ENCODE peak calls at places on chromosome 5, in eight cellular contexts. U is IMR-90, X is HCT116, O is esophagus muscularis mucosa, W is stomach, D is heart left ventricle, I is prostate gland, L is adrenal gland. Y is an unnamed sample.
A peak's percentile ranks its signal among the peaks of the same experiment; 100 is the strongest.

GRCh38 chr5:159179556-159180305 is 29.6 kb downstream of the RNF145 start:
- DNase-seq in O (no peak), D (no peak), L (no peak), U (peak; percentile 22), X (no peak), I (no peak), W (no peak), Y (no peak)

GRCh38 chr5:464843-465590 is 22.0 kb downstream of the EXOC3 start:
- DNase-seq in W (no peak), O (no peak), X (no peak), L (no peak), I (no peak), D (peak; percentile 14), U (no peak), Y (no peak)

GRCh38 chr5:118548761-118549160 is 439.6 kb downstream of the DTWD2 start:
- DNase-seq in X (no peak), O (no peak), W (no peak), U (peak; percentile 28), D (no peak), I (no peak), L (no peak), Y (no peak)

GRCh38 chr5:113058269-113058668 is 81.7 kb downstream of the DCP2 start:
- DNase-seq in X (no peak), U (no peak), W (no peak), L (no peak), I (no peak), D (no peak), O (no peak), Y (no peak)

GRCh38 chr5:163619273-163619672 is 113.9 kb downstream of the MAT2B start:
- DNase-seq in O (no peak), I (no peak), L (no peak), X (no peak), U (peak; percentile 7), D (no peak), W (no peak), Y (no peak)

GRCh38 chr5:157511656-157512644 is 51.9 kb downstream of the NIPAL4 start:
- DNase-seq in O (peak; percentile 98), W (peak; percentile 74), I (peak; percentile 49), D (peak; percentile 91), L (peak; percentile 96), U (peak; percentile 98), X (peak; percentile 66), Y (peak; percentile 87)

GRCh38 chr5:115168829-115169391 is 798 bp downstream of the TRIM36 start:
- DNase-seq in O (no peak), U (no peak), L (no peak), I (no peak), X (no peak), W (no peak), D (no peak), Y (no peak)

GRCh38 chr5:5381259-5382006 is 41.0 kb upstream of the ICE1 start:
- DNase-seq in W (no peak), X (no peak), O (no peak), U (no peak), L (no peak), I (no peak), D (no peak), Y (no peak)

GRCh38 chr5:26569241-26569928 is 469.0 kb downstream of the CDH9 start:
- DNase-seq in X (no peak), I (no peak), U (no peak), L (no peak), O (no peak), D (no peak), W (no peak), Y (no peak)

GRCh38 chr5:87121315-87122170 is 146.1 kb upstream of the RASA1 start:
- DNase-seq in D (no peak), L (peak; percentile 39), X (peak; percentile 71), O (no peak), I (no peak), W (no peak), U (peak; percentile 91), Y (peak; percentile 7)

GRCh38 chr5:158707534-158707933 is 392.2 kb downstream of the EBF1 start:
- DNase-seq in O (no peak), X (no peak), U (no peak), I (no peak), W (no peak), D (no peak), L (no peak), Y (no peak)

GRCh38 chr5:168710706-168711105 is 131.5 kb upstream of the PANK3 start:
- DNase-seq in L (no peak), X (no peak), O (no peak), U (no peak), D (peak; percentile 12), W (no peak), I (no peak), Y (no peak)

GRCh38 chr5:178213748-178214151 is 9.4 kb downstream of the HNRNPAB start:
- DNase-seq in D (no peak), X (no peak), I (no peak), L (peak; percentile 21), W (peak; percentile 64), O (no peak), U (no peak), Y (no peak)

GRCh38 chr5:39759696-39760095 is 334.9 kb upstream of the DAB2 start:
- DNase-seq in X (no peak), L (no peak), O (no peak), W (no peak), D (no peak), U (no peak), I (no peak), Y (no peak)

GRCh38 chr5:171568389-171568788 is 148.9 kb downstream of the FGF18 start:
- DNase-seq in X (no peak), O (no peak), D (no peak), I (no peak), W (no peak), L (no peak), U (no peak), Y (no peak)

GRCh38 chr5:171562822-171563221 is 143.4 kb downstream of the FGF18 start:
- DNase-seq in D (no peak), W (no peak), X (no peak), I (no peak), O (no peak), U (peak; percentile 32), L (no peak), Y (no peak)
- TF ChIP-seq CTCF in D (no peak), W (no peak), X (no peak), I (no peak), O (no peak), U (no peak), L (no peak), Y (no peak)

GRCh38 chr5:1751864-1752822 is 47.5 kb downstream of the MRPL36 start:
- DNase-seq in D (peak; percentile 11), L (no peak), O (no peak), I (no peak), X (no peak), W (no peak), U (no peak), Y (no peak)

GRCh38 chr5:1750469-1750868 is 49.2 kb downstream of the MRPL36 start:
- DNase-seq in I (no peak), L (no peak), X (no peak), W (peak; percentile 17), D (peak; percentile 12), U (no peak), O (no peak), Y (no peak)

GRCh38 chr5:1749346-1750124 is 50.1 kb downstream of the MRPL36 start:
- DNase-seq in U (no peak), D (peak; percentile 5), L (peak; percentile 11), W (no peak), I (no peak), X (no peak), O (no peak), Y (no peak)

GRCh38 chr5:1752881-1753280 is 46.8 kb downstream of the MRPL36 start:
- DNase-seq in I (no peak), D (peak; percentile 11), X (no peak), W (peak; percentile 20), L (no peak), U (no peak), O (no peak), Y (no peak)

GRCh38 chr5:1751026-1751863 is 48.4 kb downstream of the MRPL36 start:
- DNase-seq in I (no peak), W (no peak), U (no peak), X (no peak), O (no peak), D (peak; percentile 11), L (no peak), Y (peak; percentile 3)
- H3K27me3 ChIP-seq in I (no peaks in the 10 kb centered on the region), W (peaks cover 67% of the 10 kb centered on the region), U (peaks cover 13% of the 10 kb centered on the region), X (peaks cover 9% of the 10 kb centered on the region), O (no peaks in the 10 kb centered on the region), D (no peaks in the 10 kb centered on the region), L (no peaks in the 10 kb centered on the region), Y (no peaks in the 10 kb centered on the region)

DNA sequence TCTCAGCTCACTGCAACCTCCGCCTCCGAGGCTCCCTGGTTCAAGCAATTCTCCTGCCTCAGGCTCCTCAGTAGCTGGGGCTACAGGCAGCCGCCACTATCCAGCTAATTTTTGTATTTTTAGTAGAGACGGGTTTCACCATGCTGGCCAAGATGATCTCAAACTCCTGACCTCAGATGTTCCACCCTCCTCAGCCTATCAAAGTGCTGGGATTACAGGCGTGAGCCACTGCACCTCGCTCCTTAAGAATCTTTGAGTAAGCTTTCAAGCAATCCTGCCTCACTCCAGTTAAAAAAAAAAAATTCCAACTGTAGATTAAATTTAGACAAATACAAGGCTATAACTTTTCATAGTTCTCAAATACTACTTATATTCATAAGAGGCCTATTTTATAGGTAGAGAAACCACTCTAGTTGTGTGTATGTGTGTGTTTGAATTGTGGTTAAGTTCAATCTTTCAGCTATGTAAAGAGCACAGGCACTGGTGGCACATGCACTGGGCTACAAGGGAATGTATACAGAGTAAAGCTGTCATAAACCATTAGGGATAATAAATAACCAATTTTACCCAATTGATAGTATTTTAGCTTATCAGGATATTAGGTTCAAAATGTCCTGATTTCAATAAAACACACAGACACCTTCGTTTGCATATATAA is 50.6 kb upstream of the RAPGEF6 start:
- DNase-seq in I (no peak), W (no peak), U (peak; percentile 30), X (no peak), L (no peak), O (no peak), D (no peak), Y (no peak)
- TF ChIP-seq POLR2A in I (no peak), W (no peak), U (no peak), X (no peak), L (no peak), O (no peak), D (no peak), Y (no peak)

GRCh38 chr5:149470942-149471341 is 80.3 kb downstream of the CSNK1A1 start:
- DNase-seq in I (no peak), U (no peak), O (no peak), X (no peak), W (no peak), D (no peak), L (no peak), Y (no peak)
- TF ChIP-seq CTCF in I (no peak), U (no peak), O (no peak), X (no peak), W (no peak), D (no peak), L (no peak), Y (no peak)

GRCh38 chr5:3510642-3511041 is 85.0 kb upstream of the IRX1 start:
- DNase-seq in X (no peak), U (no peak), L (no peak), O (peak; percentile 42), W (no peak), D (no peak), I (no peak), Y (no peak)
- H3K27me3 ChIP-seq in X (no peaks in the 10 kb centered on the region), U (no peaks in the 10 kb centered on the region), L (no peaks in the 10 kb centered on the region), O (no peaks in the 10 kb centered on the region), W (peaks cover 12% of the 10 kb centered on the region), D (no peaks in the 10 kb centered on the region), I (no peaks in the 10 kb centered on the region), Y (no peaks in the 10 kb centered on the region)

Y was measured in gastrocnemius medialis.